ENCODE peak calls at places on chromosomes 12 and 14, in six cellular contexts. T is mammary epithelial cell, U is lower lobe of right lung, Q is brain microvascular endothelial cell, H is breast epithelium, I is thoracic aorta. W is an unnamed sample.

GRCh38 chr12:115121053-115121452 is 437.1 kb upstream of the TBX3 start:
- DNase-seq in I (no peak), U (no peak), H (no peak), Q (no peak), T (no peak), W (no peak)

GRCh38 chr14:73783107-73783727 is 68.4 kb upstream of the PTGR2 start:
- DNase-seq in U (no peak), H (no peak), T (no peak), Q (no peak), I (no peak), W (no peak)

GRCh38 chr12:117207675-117208074 is 17.4 kb upstream of the FBXO21 start:
- DNase-seq in T (no peak), I (no peak), U (no peak), Q (no peak), H (no peak), W (no peak)

GRCh38 chr14:22291406-22291805 is 297.6 kb downstream of the DAD1 start:
- DNase-seq in I (no peak), H (no peak), U (no peak), Q (no peak), T (peak), W (no peak)

GRCh38 chr14:44353805-44354204 is 153.3 kb downstream of the FSCB start:
- DNase-seq in U (no peak), T (no peak), Q (no peak), H (no peak), I (no peak), W (no peak)

GRCh38 chr12:49705479-49706267 is 1.5 kb downstream of the FMNL3 start:
- DNase-seq in I (no peak), Q (peak), H (no peak), T (peak), U (peak), W (peak)

GRCh38 chr14:103108749-103109207 is 14.3 kb downstream of the EXOC3L4 start:
- DNase-seq in H (no peak), I (no peak), T (no peak), U (no peak), Q (no peak), W (no peak)

GRCh38 chr12:120115692-120116442 is 686 bp downstream of the RAB35 start:
- DNase-seq in T (peak), U (peak), H (no peak), I (no peak), Q (no peak), W (peak)

GRCh38 chr12:57429473-57430116 is 1.2 kb downstream of the R3HDM2 start:
- DNase-seq in I (no peak), U (no peak), H (no peak), Q (no peak), T (no peak), W (no peak)

GRCh38 chr12:63070709-63071108 is 80.3 kb downstream of the AVPR1A start:
- DNase-seq in H (no peak), Q (peak), U (no peak), I (no peak), T (no peak), W (no peak)

DNA sequence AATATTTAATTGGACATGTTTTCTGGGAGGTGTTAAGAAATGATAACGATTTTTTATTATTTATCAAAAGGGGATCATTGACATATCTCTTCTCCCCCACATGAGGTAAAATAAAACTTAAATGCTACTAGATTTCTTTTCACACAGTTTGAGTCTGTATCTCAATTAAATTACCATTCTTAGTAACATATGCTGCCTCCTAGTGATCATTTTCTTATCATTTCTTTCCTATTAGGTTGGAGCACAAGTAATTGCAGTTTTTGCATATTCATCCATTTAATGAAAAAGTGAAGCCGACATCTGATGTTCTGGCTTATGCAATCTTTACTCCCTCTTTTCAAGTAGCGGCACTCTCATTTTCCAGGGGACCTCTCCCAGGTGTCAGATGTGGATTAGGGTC is 24.9 kb downstream of the PUS7L start:
- DNase-seq in H (no peak), U (no peak), I (no peak), T (no peak), Q (no peak), W (no peak)
- TF ChIP-seq CTCF in H (no peak), U (no peak), I (no peak), T (no peak), Q (no peak), W (no peak)

GRCh38 chr12:25884920-25885234 is 73.6 kb upstream of the RASSF8 start:
- DNase-seq in I (no peak), T (no peak), Q (no peak), H (no peak), U (no peak), W (no peak)
- H3K27ac ChIP-seq in I (no peak), T (no peak), Q (no peak), H (peak), U (no peak), W (no peak)

GRCh38 chr12:10756194-10756593 is 33.1 kb upstream of the YBX3 start:
- DNase-seq in I (no peak), H (no peak), U (no peak), Q (no peak), T (no peak), W (no peak)
- TF ChIP-seq CTCF in I (no peak), H (no peak), U (no peak), Q (no peak), T (no peak), W (no peak)

DNA sequence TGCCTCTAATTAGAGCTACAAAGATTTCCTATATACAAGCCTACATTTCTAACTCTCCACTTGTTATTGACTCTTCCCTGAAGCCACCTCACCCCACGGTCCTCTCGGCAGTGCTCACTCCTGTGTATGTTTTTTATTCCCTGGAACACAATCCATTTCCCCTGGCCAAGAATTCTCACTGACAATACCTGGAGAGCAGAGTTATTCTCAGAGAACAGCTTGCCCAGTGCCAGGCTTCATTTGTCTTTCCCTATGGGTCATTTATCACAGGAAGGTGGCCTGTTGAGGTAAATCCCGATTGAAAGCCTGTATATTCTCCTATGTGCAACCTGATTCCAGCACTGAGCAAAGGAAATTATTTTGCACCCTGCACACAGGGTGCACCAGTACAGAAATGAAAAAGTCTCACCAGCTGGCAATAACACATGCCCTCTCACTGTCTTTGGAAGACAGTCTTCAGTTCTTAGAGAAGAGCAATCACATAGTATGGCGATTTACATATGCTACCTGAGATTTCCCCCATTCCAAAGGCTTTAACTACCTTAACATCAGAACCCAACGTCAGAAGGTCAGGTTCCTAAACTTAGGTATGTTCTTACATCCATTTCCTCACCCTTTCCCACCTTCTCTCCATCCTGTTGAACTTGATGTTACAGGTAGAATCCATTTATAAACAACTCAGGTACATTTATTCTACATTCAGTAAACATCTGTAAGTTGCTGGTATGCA is 167.9 kb downstream of the PAWR start:
- DNase-seq in T (no peak), I (no peak), U (no peak), Q (no peak), H (no peak), W (no peak)
- H3K27ac ChIP-seq in T (no peak), I (no peak), U (no peak), Q (no peak), H (no peak), W (no peak)

GRCh38 chr14:50210074-50210473 is 21.3 kb downstream of the SOS2 start:
- DNase-seq in T (no peak), H (no peak), I (no peak), Q (no peak), U (no peak), W (no peak)
- TF ChIP-seq CTCF in T (no peak), H (no peak), I (no peak), Q (no peak), U (no peak), W (no peak)

DNA sequence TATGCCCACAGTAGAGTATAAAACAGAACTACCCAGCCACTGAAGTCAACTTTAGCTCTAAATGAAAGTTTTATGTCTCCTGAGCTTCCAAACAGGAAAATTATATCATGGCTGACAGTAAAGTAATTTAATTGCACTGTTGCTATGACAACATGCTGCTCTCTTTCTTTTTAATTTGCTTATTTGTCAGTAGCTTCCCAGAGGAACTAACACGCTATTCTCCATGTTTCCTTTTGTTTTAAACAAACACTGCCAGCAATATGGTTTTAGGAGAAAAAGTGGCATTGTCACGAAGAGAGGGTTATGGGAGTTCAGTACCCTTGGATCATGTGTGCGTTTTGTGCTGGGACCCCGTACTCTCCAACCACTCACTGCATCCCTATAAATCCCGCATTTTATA is 1.9 kb downstream of the FOXN3 start:
- DNase-seq in Q (no peak), U (no peak), T (no peak), I (no peak), H (no peak), W (no peak)
- H3K27ac ChIP-seq in Q (peak), U (peak), T (no peak), I (peak), H (peak), W (peak)